ENCODE peak calls at places on chromosomes 4 and X, in nine cellular contexts. One of them, this sample, is unnamed.

GRCh38 chr4:107094332-107094731 is 58.2 kb upstream of the DKK2 start:
- DNase-seq in osteocyte: no peak
- DNase-seq in AG10803: peak; percentile 58
- DNase-seq in Peyer's patch: no peak
- DNase-seq in Caco-2: no peak
- DNase-seq in fibroblast of the aortic adventitia: peak; percentile 61
- DNase-seq in fibroblast of pulmonary artery: peak; percentile 52
- DNase-seq in fibroblast of mammary gland: peak; percentile 64
- DNase-seq in endothelial cell: no peak
- DNase-seq in this sample: no peak

GRCh38 chr4:22720091-22720490 is 27.4 kb downstream of the GBA3 start:
- DNase-seq in osteocyte: no peak
- DNase-seq in AG10803: peak; percentile 1
- DNase-seq in Peyer's patch: no peak
- DNase-seq in Caco-2: no peak
- DNase-seq in fibroblast of the aortic adventitia: no peak
- DNase-seq in fibroblast of pulmonary artery: no peak
- DNase-seq in fibroblast of mammary gland: no peak
- DNase-seq in endothelial cell: no peak
- DNase-seq in this sample: no peak

GRCh38 chr4:13543648-13544555 is at the start of gene NKX3-2:
- DNase-seq in osteocyte: no peak
- DNase-seq in AG10803: no peak
- DNase-seq in Peyer's patch: no peak
- DNase-seq in Caco-2: peak; percentile 49
- DNase-seq in fibroblast of the aortic adventitia: no peak
- DNase-seq in fibroblast of pulmonary artery: no peak
- DNase-seq in fibroblast of mammary gland: no peak
- DNase-seq in endothelial cell: peak; percentile 65
- DNase-seq in this sample: no peak

GRCh38 chr4:139651282-139652194 is 14.1 kb upstream of the MGST2 start:
- DNase-seq in osteocyte: peak; percentile 88
- DNase-seq in AG10803: peak; percentile 81
- DNase-seq in Peyer's patch: peak; percentile 78
- DNase-seq in Caco-2: peak; percentile 75
- DNase-seq in fibroblast of the aortic adventitia: peak; percentile 92
- DNase-seq in fibroblast of pulmonary artery: peak; percentile 93
- DNase-seq in fibroblast of mammary gland: peak; percentile 82
- DNase-seq in endothelial cell: peak; percentile 72
- DNase-seq in this sample: peak; percentile 45

GRCh38 chr4:83503974-83504373 is 19.1 kb upstream of the ABRAXAS1 start:
- DNase-seq in osteocyte: no peak
- DNase-seq in AG10803: no peak
- DNase-seq in Peyer's patch: no peak
- DNase-seq in Caco-2: no peak
- DNase-seq in fibroblast of the aortic adventitia: no peak
- DNase-seq in fibroblast of pulmonary artery: no peak
- DNase-seq in fibroblast of mammary gland: no peak
- DNase-seq in endothelial cell: no peak
- DNase-seq in this sample: no peak

GRCh38 chr4:40183615-40184411 is 13.0 kb upstream of the RHOH start:
- DNase-seq in osteocyte: no peak
- DNase-seq in AG10803: no peak
- DNase-seq in Peyer's patch: no peak
- DNase-seq in Caco-2: no peak
- DNase-seq in fibroblast of the aortic adventitia: peak; percentile 15
- DNase-seq in fibroblast of pulmonary artery: peak; percentile 27
- DNase-seq in fibroblast of mammary gland: peak; percentile 95
- DNase-seq in endothelial cell: no peak
- DNase-seq in this sample: no peak

GRCh38 chr4:16667464-16667863 is 231.0 kb downstream of the LDB2 start:
- DNase-seq in osteocyte: no peak
- DNase-seq in AG10803: peak; percentile 94
- DNase-seq in Peyer's patch: no peak
- DNase-seq in Caco-2: no peak
- DNase-seq in fibroblast of the aortic adventitia: peak; percentile 74
- DNase-seq in fibroblast of pulmonary artery: peak; percentile 64
- DNase-seq in fibroblast of mammary gland: peak; percentile 95
- DNase-seq in endothelial cell: no peak
- DNase-seq in this sample: no peak

GRCh38 chr4:139416073-139416673 is 37.7 kb upstream of the RAB33B start:
- DNase-seq in osteocyte: no peak
- DNase-seq in AG10803: peak; percentile 61
- DNase-seq in Peyer's patch: no peak
- DNase-seq in Caco-2: peak; percentile 43
- DNase-seq in fibroblast of the aortic adventitia: peak; percentile 81
- DNase-seq in fibroblast of pulmonary artery: peak; percentile 84
- DNase-seq in fibroblast of mammary gland: peak; percentile 67
- DNase-seq in endothelial cell: peak; percentile 15
- DNase-seq in this sample: no peak

GRCh38 chr4:168551211-168551610 is 54.4 kb downstream of the PALLD start:
- DNase-seq in osteocyte: no peak
- DNase-seq in AG10803: peak; percentile 92
- DNase-seq in Peyer's patch: no peak
- DNase-seq in Caco-2: no peak
- DNase-seq in fibroblast of the aortic adventitia: peak; percentile 88
- DNase-seq in fibroblast of pulmonary artery: peak; percentile 87
- DNase-seq in fibroblast of mammary gland: peak; percentile 87
- DNase-seq in endothelial cell: no peak
- DNase-seq in this sample: no peak

GRCh38 chrX:45623266-45623665 is 422.6 kb upstream of the DIPK2B start:
- DNase-seq in osteocyte: no peak
- DNase-seq in AG10803: peak; percentile 95
- DNase-seq in Peyer's patch: no peak
- DNase-seq in Caco-2: no peak
- DNase-seq in fibroblast of the aortic adventitia: peak; percentile 87
- DNase-seq in fibroblast of pulmonary artery: peak; percentile 75
- DNase-seq in fibroblast of mammary gland: peak; percentile 96
- DNase-seq in endothelial cell: no peak
- DNase-seq in this sample: no peak

GRCh38 chr4:143207555-143207954 is 22.8 kb downstream of the USP38 start:
- DNase-seq in osteocyte: no peak
- DNase-seq in AG10803: peak; percentile 35
- DNase-seq in Peyer's patch: no peak
- DNase-seq in Caco-2: peak; percentile 28
- DNase-seq in fibroblast of the aortic adventitia: peak; percentile 64
- DNase-seq in fibroblast of pulmonary artery: peak; percentile 52
- DNase-seq in fibroblast of mammary gland: peak; percentile 52
- DNase-seq in endothelial cell: no peak
- DNase-seq in this sample: no peak
- TF ChIP-seq CTCF in osteocyte: peak; percentile 53
- TF ChIP-seq CTCF in AG10803: peak; percentile 58
- TF ChIP-seq CTCF in Peyer's patch: peak; percentile 47
- TF ChIP-seq CTCF in Caco-2: peak; percentile 45
- TF ChIP-seq CTCF in fibroblast of the aortic adventitia: peak; percentile 52
- TF ChIP-seq CTCF in fibroblast of pulmonary artery: peak; percentile 32
- TF ChIP-seq CTCF in fibroblast of mammary gland: peak; percentile 40
- TF ChIP-seq CTCF in endothelial cell: no peak
- TF ChIP-seq CTCF in this sample: peak; percentile 26

GRCh38 chrX:38882894-38883620 is 81.8 kb downstream of the MID1IP1 start:
- DNase-seq in osteocyte: no peak
- DNase-seq in AG10803: peak; percentile 83
- DNase-seq in Peyer's patch: no peak
- DNase-seq in Caco-2: no peak
- DNase-seq in fibroblast of the aortic adventitia: peak; percentile 75
- DNase-seq in fibroblast of pulmonary artery: peak; percentile 62
- DNase-seq in fibroblast of mammary gland: peak; percentile 96
- DNase-seq in endothelial cell: no peak
- DNase-seq in this sample: no peak
- TF ChIP-seq CTCF in osteocyte: no peak
- TF ChIP-seq CTCF in AG10803: no peak
- TF ChIP-seq CTCF in Peyer's patch: no peak
- TF ChIP-seq CTCF in Caco-2: no peak
- TF ChIP-seq CTCF in fibroblast of the aortic adventitia: peak; percentile 5
- TF ChIP-seq CTCF in fibroblast of pulmonary artery: no peak
- TF ChIP-seq CTCF in fibroblast of mammary gland: no peak
- TF ChIP-seq CTCF in endothelial cell: no peak
- TF ChIP-seq CTCF in this sample: no peak

GRCh38 chr4:47704693-47705325 is 133.1 kb downstream of the CORIN start:
- DNase-seq in osteocyte: no peak
- DNase-seq in AG10803: peak; percentile 30
- DNase-seq in Peyer's patch: no peak
- DNase-seq in Caco-2: peak; percentile 67
- DNase-seq in fibroblast of the aortic adventitia: peak; percentile 24
- DNase-seq in fibroblast of pulmonary artery: peak; percentile 38
- DNase-seq in fibroblast of mammary gland: peak; percentile 46
- DNase-seq in endothelial cell: peak; percentile 54
- DNase-seq in this sample: no peak
- TF ChIP-seq CTCF in osteocyte: peak; percentile 59
- TF ChIP-seq CTCF in AG10803: peak; percentile 56
- TF ChIP-seq CTCF in Peyer's patch: no peak
- TF ChIP-seq CTCF in Caco-2: peak; percentile 49
- TF ChIP-seq CTCF in fibroblast of the aortic adventitia: peak; percentile 39
- TF ChIP-seq CTCF in fibroblast of pulmonary artery: peak; percentile 44
- TF ChIP-seq CTCF in fibroblast of mammary gland: peak; percentile 52
- TF ChIP-seq CTCF in endothelial cell: no peak
- TF ChIP-seq CTCF in this sample: peak; percentile 60

GRCh38 chrX:71489540-71489939 is 43.4 kb upstream of the OGT start:
- DNase-seq in osteocyte: no peak
- DNase-seq in AG10803: peak; percentile 54
- DNase-seq in Peyer's patch: no peak
- DNase-seq in Caco-2: no peak
- DNase-seq in fibroblast of the aortic adventitia: no peak
- DNase-seq in fibroblast of pulmonary artery: no peak
- DNase-seq in fibroblast of mammary gland: peak; percentile 34
- DNase-seq in endothelial cell: no peak
- DNase-seq in this sample: no peak

GRCh38 chrX:71487814-71488213 is 45.1 kb upstream of the OGT start:
- DNase-seq in osteocyte: no peak
- DNase-seq in AG10803: no peak
- DNase-seq in Peyer's patch: no peak
- DNase-seq in Caco-2: no peak
- DNase-seq in fibroblast of the aortic adventitia: no peak
- DNase-seq in fibroblast of pulmonary artery: no peak
- DNase-seq in fibroblast of mammary gland: no peak
- DNase-seq in endothelial cell: no peak
- DNase-seq in this sample: no peak

GRCh38 chrX:71493111-71493613 is 39.7 kb upstream of the OGT start:
- DNase-seq in osteocyte: no peak
- DNase-seq in AG10803: peak; percentile 39
- DNase-seq in Peyer's patch: no peak
- DNase-seq in Caco-2: peak; percentile 4
- DNase-seq in fibroblast of the aortic adventitia: peak; percentile 64
- DNase-seq in fibroblast of pulmonary artery: peak; percentile 21
- DNase-seq in fibroblast of mammary gland: peak; percentile 53
- DNase-seq in endothelial cell: no peak
- DNase-seq in this sample: no peak

GRCh38 chrX:71496476-71496875 is 36.4 kb upstream of the OGT start:
- DNase-seq in osteocyte: no peak
- DNase-seq in AG10803: no peak
- DNase-seq in Peyer's patch: no peak
- DNase-seq in Caco-2: no peak
- DNase-seq in fibroblast of the aortic adventitia: no peak
- DNase-seq in fibroblast of pulmonary artery: no peak
- DNase-seq in fibroblast of mammary gland: no peak
- DNase-seq in endothelial cell: no peak
- DNase-seq in this sample: no peak

DNA sequence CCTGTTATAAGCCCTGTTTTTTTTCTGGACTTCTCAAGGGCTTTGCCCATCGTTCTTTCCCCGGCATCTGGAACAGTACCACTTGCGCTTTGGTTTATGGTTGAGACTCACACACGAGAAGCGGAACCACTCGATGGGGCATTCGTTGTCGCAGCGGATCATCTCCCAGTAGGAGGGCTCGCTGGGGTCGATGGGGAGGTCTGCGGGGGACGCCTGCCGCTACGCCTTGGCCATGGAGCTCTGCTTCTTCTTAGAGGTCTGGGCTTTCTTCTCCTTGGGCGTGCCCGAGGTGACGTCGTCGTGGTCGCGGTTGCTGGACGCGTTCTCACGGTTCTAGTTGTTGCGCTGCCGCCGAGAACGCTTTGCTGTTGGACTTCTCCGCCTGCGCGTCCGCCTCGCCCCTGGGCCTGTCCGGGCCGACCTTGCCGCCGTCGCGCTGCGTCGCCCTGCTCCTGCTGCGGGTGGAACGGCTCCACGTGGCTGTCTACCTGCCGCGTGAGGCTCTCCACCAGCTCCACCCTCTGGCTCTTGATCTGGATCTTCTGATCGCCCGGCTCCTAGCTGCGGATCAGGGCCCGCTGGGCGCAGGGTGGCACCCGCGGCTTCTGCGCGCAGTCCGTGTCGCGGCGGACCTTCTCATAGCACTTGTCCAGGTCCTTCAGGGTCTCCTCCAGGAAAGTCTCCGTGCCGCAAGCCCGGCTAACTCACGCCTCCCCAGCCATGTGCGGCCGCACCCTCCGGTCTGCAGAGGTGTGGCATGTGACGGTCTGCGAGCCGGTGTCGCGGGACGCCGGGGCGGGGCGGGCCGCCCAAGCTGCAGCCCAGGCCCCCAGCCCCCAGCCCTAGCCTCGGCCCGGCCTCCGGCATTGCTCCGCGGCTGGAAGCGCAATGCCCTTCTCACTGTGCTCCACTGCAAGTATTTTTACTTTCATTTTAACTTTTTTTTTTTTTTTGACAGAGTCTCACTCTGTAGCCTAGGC is 40.5 kb upstream of the OGT start:
- DNase-seq in osteocyte: peak; percentile 83
- DNase-seq in AG10803: peak; percentile 56
- DNase-seq in Peyer's patch: peak; percentile 66
- DNase-seq in Caco-2: peak; percentile 66
- DNase-seq in fibroblast of the aortic adventitia: peak; percentile 42
- DNase-seq in fibroblast of pulmonary artery: peak; percentile 30
- DNase-seq in fibroblast of mammary gland: peak; percentile 57
- DNase-seq in endothelial cell: no peak
- DNase-seq in this sample: no peak
- TF ChIP-seq CTCF in osteocyte: no peak
- TF ChIP-seq CTCF in AG10803: no peak
- TF ChIP-seq CTCF in Peyer's patch: no peak
- TF ChIP-seq CTCF in Caco-2: no peak
- TF ChIP-seq CTCF in fibroblast of the aortic adventitia: no peak
- TF ChIP-seq CTCF in fibroblast of pulmonary artery: no peak
- TF ChIP-seq CTCF in fibroblast of mammary gland: no peak
- TF ChIP-seq CTCF in endothelial cell: no peak
- TF ChIP-seq CTCF in this sample: no peak

GRCh38 chrX:136909119-136909705 is 28.7 kb upstream of the RBMX start:
- DNase-seq in osteocyte: peak; percentile 90
- DNase-seq in AG10803: peak; percentile 81
- DNase-seq in Peyer's patch: peak; percentile 84
- DNase-seq in Caco-2: peak; percentile 80
- DNase-seq in fibroblast of the aortic adventitia: peak; percentile 82
- DNase-seq in fibroblast of pulmonary artery: peak; percentile 79
- DNase-seq in fibroblast of mammary gland: peak; percentile 79
- DNase-seq in endothelial cell: peak; percentile 73
- DNase-seq in this sample: peak; percentile 39
- TF ChIP-seq CTCF in osteocyte: no peak
- TF ChIP-seq CTCF in AG10803: no peak
- TF ChIP-seq CTCF in Peyer's patch: no peak
- TF ChIP-seq CTCF in Caco-2: no peak
- TF ChIP-seq CTCF in fibroblast of the aortic adventitia: no peak
- TF ChIP-seq CTCF in fibroblast of pulmonary artery: no peak
- TF ChIP-seq CTCF in fibroblast of mammary gland: no peak
- TF ChIP-seq CTCF in endothelial cell: no peak
- TF ChIP-seq CTCF in this sample: no peak

DNA sequence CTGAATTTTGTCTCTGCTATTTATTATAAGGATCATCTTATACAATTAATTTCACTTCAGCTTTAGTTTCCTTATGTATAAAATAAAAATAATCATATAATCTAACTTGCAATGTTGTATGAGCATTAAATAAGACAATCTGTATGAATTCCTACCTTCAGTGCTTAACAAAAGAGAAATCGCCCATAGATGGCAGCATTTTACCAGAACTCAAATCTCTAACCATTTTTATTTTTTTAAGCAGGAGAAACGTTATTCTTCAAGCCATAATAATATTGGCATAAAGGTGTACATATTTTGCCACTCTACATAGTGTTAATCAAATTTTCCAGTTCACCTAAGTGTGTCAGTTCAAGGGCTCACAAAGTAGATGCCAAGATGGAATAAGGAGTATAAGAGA is 78.8 kb downstream of the TMEM47 start:
- DNase-seq in osteocyte: no peak
- DNase-seq in AG10803: peak; percentile 52
- DNase-seq in Peyer's patch: no peak
- DNase-seq in Caco-2: no peak
- DNase-seq in fibroblast of the aortic adventitia: peak; percentile 73
- DNase-seq in fibroblast of pulmonary artery: peak; percentile 62
- DNase-seq in fibroblast of mammary gland: peak; percentile 62
- DNase-seq in endothelial cell: no peak
- DNase-seq in this sample: no peak
- TF ChIP-seq CTCF in osteocyte: peak; percentile 66
- TF ChIP-seq CTCF in AG10803: peak; percentile 54
- TF ChIP-seq CTCF in Peyer's patch: peak; percentile 15
- TF ChIP-seq CTCF in Caco-2: no peak
- TF ChIP-seq CTCF in fibroblast of the aortic adventitia: peak; percentile 38
- TF ChIP-seq CTCF in fibroblast of pulmonary artery: peak; percentile 30
- TF ChIP-seq CTCF in fibroblast of mammary gland: peak; percentile 46
- TF ChIP-seq CTCF in endothelial cell: no peak
- TF ChIP-seq CTCF in this sample: peak; percentile 71